ENCODE peak calls at places on chromosomes 12 and 14, in four cellular contexts. V is fibroblast of the aortic adventitia; K is activated naive CD8-positive, alpha-beta T cell treated with anti-CD3 and anti-CD28 coated beads for 36 hours; Q is activated gamma-delta T cell treated with anti-CD3 and anti-CD28 coated beads, Interleukin-2, amount 50 U/mL, for 16 hours. A is an unnamed sample.

GRCh38 chr12:53267309-53268008 is 640 bp upstream of the ESPL1 start:
- DNase-seq in Q (no peak), V (no peak), K (peak; percentile 37), A (no peak)

GRCh38 chr12:11209098-11209497 is 22.4 kb upstream of the TAS2R42 start:
- DNase-seq in K (no peak), V (no peak), Q (no peak), A (no peak)

GRCh38 chr12:91377456-91377855 is 194.8 kb upstream of the DCN start:
- DNase-seq in V (peak; percentile 33), Q (no peak), K (no peak), A (peak; percentile 22)

GRCh38 chr14:51305761-51306160 is 65.7 kb downstream of the TMX1 start:
- DNase-seq in V (no peak), Q (no peak), K (no peak), A (no peak)

GRCh38 chr14:41404121-41404520 is 202.6 kb upstream of the LRFN5 start:
- DNase-seq in Q (no peak), V (peak; percentile 10), K (no peak), A (peak; percentile 8)

GRCh38 chr14:96717116-96717515 is 80.1 kb upstream of the VRK1 start:
- DNase-seq in Q (no peak), V (no peak), K (no peak), A (no peak)

GRCh38 chr12:52202361-52203078 is 10.7 kb upstream of the KRT80 start:
- DNase-seq in V (no peak), Q (no peak), K (no peak), A (no peak)

GRCh38 chr12:132056959-132057358 is 87.2 kb downstream of the DDX51 start:
- DNase-seq in V (no peak), Q (no peak), K (no peak), A (no peak)

GRCh38 chr12:131443019-131444000 is 267.6 kb upstream of the SFSWAP start:
- DNase-seq in K (no peak), Q (no peak), V (no peak), A (no peak)

GRCh38 chr14:24240110-24240918 is 2.1 kb downstream of the TINF2 start:
- DNase-seq in Q (no peak), K (no peak), V (no peak), A (no peak)

GRCh38 chr12:38904932-38905479 is 385 bp downstream of the CPNE8 start:
- DNase-seq in K (peak; percentile 38), Q (peak; percentile 17), V (peak; percentile 85), A (peak; percentile 28)